ENCODE peak calls at places on chromosomes 3 and 15, in five cellular contexts. L is hypothalamus; O is EH; M is stimulated activated CD4-positive, alpha-beta T cell treated with anti-CD3 and anti-CD28 coated beads, Interleukin-4, amount 100 ng/mL, for 1 hour; G is activated naive CD4-positive, alpha-beta T cell. F is an unnamed sample.

GRCh38 chr3:174202146-174202545 is 657.0 kb upstream of the NAALADL2 start:
- DNase-seq in G (no peak), L (no peak), M (no peak), O (no peak), F (no peak)

GRCh38 chr15:93452537-93453211 is 363.7 kb upstream of the RGMA start:
- DNase-seq in G (no peak), O (no peak), L (no peak), M (no peak), F (no peak)

GRCh38 chr3:37725842-37726241 is 135.8 kb upstream of the CTDSPL start:
- DNase-seq in L (no peak), M (no peak), O (no peak), G (no peak), F (no peak)

GRCh38 chr3:70245746-70246525 is 66.5 kb downstream of the MDFIC2 start:
- DNase-seq in L (no peak), G (no peak), M (no peak), O (no peak), F (no peak)

GRCh38 chr3:156553705-156554356 is 1.1 kb downstream of the SSR3 start:
- DNase-seq in M (no peak), L (no peak), G (no peak), O (peak), F (no peak)

GRCh38 chr3:149142647-149143046 is 13.2 kb downstream of the HPS3 start:
- DNase-seq in L (no peak), O (no peak), G (no peak), M (no peak), F (no peak)

GRCh38 chr3:40417845-40418543 is 31.0 kb downstream of the ENTPD3 start:
- DNase-seq in L (no peak), M (no peak), G (no peak), O (peak), F (no peak)

GRCh38 chr3:53232641-53233377 is 23.0 kb downstream of the TKT start:
- DNase-seq in O (no peak), L (no peak), G (no peak), M (no peak), F (peak)

GRCh38 chr3:50260027-50260941 is 8.7 kb upstream of the SEMA3B start:
- DNase-seq in O (peak), L (peak), M (peak), G (peak), F (peak)

GRCh38 chr3:25084016-25084415 is 344.0 kb upstream of the RARB start:
- DNase-seq in L (no peak), G (no peak), O (peak), M (no peak), F (no peak)

GRCh38 chr3:190193210-190193609 is 72.5 kb upstream of the P3H2 start:
- DNase-seq in O (peak), G (no peak), L (no peak), M (no peak), F (no peak)

GRCh38 chr15:32856753-32857152 is 138.9 kb downstream of the GREM1 start:
- DNase-seq in L (no peak), G (no peak), O (peak), M (no peak), F (no peak)

GRCh38 chr15:49152552-49153337 is 2.7 kb downstream of the COPS2 start:
- DNase-seq in O (no peak), G (no peak), L (no peak), M (no peak), F (no peak)

GRCh38 chr15:34607832-34608231 is 24.4 kb upstream of the GOLGA8B start:
- DNase-seq in O (no peak), L (no peak), G (no peak), M (no peak), F (no peak)

GRCh38 chr3:192422321-192422997 is 304.9 kb downstream of the FGF12 start:
- DNase-seq in O (peak), M (no peak), L (no peak), G (no peak), F (no peak)

GRCh38 chr3:57094011-57094535 is 33.6 kb downstream of the SPATA12 start:
- DNase-seq in O (no peak), G (no peak), M (no peak), L (no peak), F (no peak)

GRCh38 chr15:43270676-43271306 is 4.1 kb upstream of the TGM5 start:
- DNase-seq in G (no peak), L (no peak), M (no peak), O (no peak), F (no peak)

F was measured in posterior cingulate gyrus.